ENCODE peak calls at places on chromosomes 11 and 22, in six cellular contexts. One of them, this sample, is unnamed.

GRCh38 chr22:37669586-37669985 is 5.8 kb upstream of the LGALS1 start:
- DNase-seq in A673: no peak
- DNase-seq in epithelial cell of prostate: no peak
- DNase-seq in PC-9: no peak
- DNase-seq in lower lobe of right lung: no peak
- DNase-seq in ovary: no peak
- DNase-seq in this sample: peak

GRCh38 chr11:21806508-21806907 is 386.4 kb upstream of the ANO5 start:
- DNase-seq in A673: no peak
- DNase-seq in epithelial cell of prostate: no peak
- DNase-seq in PC-9: no peak
- DNase-seq in lower lobe of right lung: no peak
- DNase-seq in ovary: no peak
- DNase-seq in this sample: no peak

GRCh38 chr11:78525720-78526119 is 48.9 kb downstream of the NARS2 start:
- DNase-seq in A673: no peak
- DNase-seq in epithelial cell of prostate: no peak
- DNase-seq in PC-9: no peak
- DNase-seq in lower lobe of right lung: no peak
- DNase-seq in ovary: no peak
- DNase-seq in this sample: no peak

GRCh38 chr11:134278356-134278755 is 2.2 kb downstream of the GLB1L3 start:
- DNase-seq in A673: no peak
- DNase-seq in epithelial cell of prostate: no peak
- DNase-seq in PC-9: no peak
- DNase-seq in lower lobe of right lung: no peak
- DNase-seq in ovary: no peak
- DNase-seq in this sample: no peak

GRCh38 chr11:26778000-26778757 is 56.3 kb upstream of the SLC5A12 start:
- DNase-seq in A673: peak
- DNase-seq in epithelial cell of prostate: peak
- DNase-seq in PC-9: no peak
- DNase-seq in lower lobe of right lung: no peak
- DNase-seq in ovary: no peak
- DNase-seq in this sample: peak

GRCh38 chr22:28896611-28897010 is 13.2 kb downstream of the ZNRF3 start:
- DNase-seq in A673: no peak
- DNase-seq in epithelial cell of prostate: no peak
- DNase-seq in PC-9: no peak
- DNase-seq in lower lobe of right lung: no peak
- DNase-seq in ovary: no peak
- DNase-seq in this sample: no peak

GRCh38 chr11:117145393-117145761 is 1.3 kb downstream of the PAFAH1B2 start:
- DNase-seq in A673: peak
- DNase-seq in epithelial cell of prostate: no peak
- DNase-seq in PC-9: peak
- DNase-seq in lower lobe of right lung: no peak
- DNase-seq in ovary: no peak
- DNase-seq in this sample: peak

GRCh38 chr11:67043572-67044329 is 12.9 kb upstream of the RHOD start:
- DNase-seq in A673: no peak
- DNase-seq in epithelial cell of prostate: no peak
- DNase-seq in PC-9: no peak
- DNase-seq in lower lobe of right lung: no peak
- DNase-seq in ovary: no peak
- DNase-seq in this sample: no peak

GRCh38 chr22:19151329-19152191 is 1.5 kb upstream of the GSC2 start:
- DNase-seq in A673: no peak
- DNase-seq in epithelial cell of prostate: no peak
- DNase-seq in PC-9: no peak
- DNase-seq in lower lobe of right lung: no peak
- DNase-seq in ovary: no peak
- DNase-seq in this sample: no peak

GRCh38 chr11:7964873-7965272 is 374 bp downstream of the NLRP10 start:
- DNase-seq in A673: no peak
- DNase-seq in epithelial cell of prostate: no peak
- DNase-seq in PC-9: no peak
- DNase-seq in lower lobe of right lung: no peak
- DNase-seq in ovary: no peak
- DNase-seq in this sample: peak

GRCh38 chr11:128757886-128758612 is 64.2 kb downstream of the FLI1 start:
- DNase-seq in A673: no peak
- DNase-seq in epithelial cell of prostate: no peak
- DNase-seq in PC-9: no peak
- DNase-seq in lower lobe of right lung: no peak
- DNase-seq in ovary: no peak
- DNase-seq in this sample: no peak

GRCh38 chr22:50209893-50210292 is 9.1 kb downstream of the SELENOO start:
- DNase-seq in A673: peak
- DNase-seq in epithelial cell of prostate: no peak
- DNase-seq in PC-9: peak
- DNase-seq in lower lobe of right lung: peak
- DNase-seq in ovary: peak
- DNase-seq in this sample: no peak

GRCh38 chr22:20245577-20246367 is 22.3 kb downstream of the RTN4R start:
- DNase-seq in A673: no peak
- DNase-seq in epithelial cell of prostate: no peak
- DNase-seq in PC-9: no peak
- DNase-seq in lower lobe of right lung: no peak
- DNase-seq in ovary: no peak
- DNase-seq in this sample: no peak

GRCh38 chr22:19576460-19577421 is 52.5 kb upstream of the CLDN5 start:
- DNase-seq in A673: peak
- DNase-seq in epithelial cell of prostate: no peak
- DNase-seq in PC-9: peak
- DNase-seq in lower lobe of right lung: no peak
- DNase-seq in ovary: no peak
- DNase-seq in this sample: peak

DNA sequence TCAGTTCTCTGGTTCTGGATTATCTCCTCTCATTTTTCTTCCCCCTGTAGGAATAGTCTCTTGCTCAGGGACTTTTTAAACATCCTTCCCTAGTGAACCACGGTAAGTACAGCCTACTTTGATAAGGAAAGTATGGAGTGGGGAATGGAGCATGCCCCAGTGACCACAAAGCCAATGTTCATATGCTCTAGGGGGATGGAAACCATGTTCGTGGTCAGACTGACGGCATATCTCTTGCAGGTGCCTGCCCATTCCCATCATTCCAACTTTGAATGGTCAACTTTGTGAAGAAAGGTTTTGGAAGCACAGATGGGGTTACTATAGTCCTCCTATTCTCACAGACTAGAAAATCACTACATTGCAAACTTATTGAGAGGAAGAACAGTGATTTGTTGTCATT is 332.5 kb upstream of the NCAM1 start:
- DNase-seq in A673: no peak
- DNase-seq in epithelial cell of prostate: no peak
- DNase-seq in PC-9: no peak
- DNase-seq in lower lobe of right lung: no peak
- DNase-seq in ovary: no peak
- DNase-seq in this sample: peak
- H3K27ac ChIP-seq in A673: no peak
- H3K27ac ChIP-seq in epithelial cell of prostate: no peak
- H3K27ac ChIP-seq in PC-9: no peak
- H3K27ac ChIP-seq in lower lobe of right lung: no peak
- H3K27ac ChIP-seq in ovary: no peak
- H3K27ac ChIP-seq in this sample: no peak

DNA sequence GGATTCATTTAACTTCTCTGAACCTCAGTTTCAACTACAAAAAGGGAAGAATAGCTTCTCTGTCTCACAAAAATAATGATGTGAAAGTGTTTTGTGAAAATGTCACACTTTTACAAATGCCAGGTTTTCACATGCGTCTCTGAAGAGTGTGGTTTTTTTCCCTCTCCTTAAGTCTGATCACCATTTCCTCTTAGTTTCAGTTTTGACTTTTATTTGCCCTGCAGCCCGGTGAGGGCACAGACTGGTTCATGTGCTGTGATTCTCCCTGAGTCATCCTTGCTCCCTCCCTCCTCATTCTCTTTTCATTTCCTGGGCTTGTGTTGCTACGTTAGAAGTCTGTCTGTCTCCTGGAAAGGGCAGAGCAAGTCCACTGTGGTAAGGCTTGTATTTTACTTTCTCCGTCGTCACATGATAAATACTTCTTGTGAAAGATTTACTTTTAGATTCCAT is 67.8 kb downstream of the BID start:
- DNase-seq in A673: peak
- DNase-seq in epithelial cell of prostate: peak
- DNase-seq in PC-9: peak
- DNase-seq in lower lobe of right lung: no peak
- DNase-seq in ovary: no peak
- DNase-seq in this sample: peak
- H3K27ac ChIP-seq in A673: peak
- H3K27ac ChIP-seq in epithelial cell of prostate: peak
- H3K27ac ChIP-seq in PC-9: peak
- H3K27ac ChIP-seq in lower lobe of right lung: peak
- H3K27ac ChIP-seq in ovary: no peak
- H3K27ac ChIP-seq in this sample: peak

GRCh38 chr11:120331301-120331966 is 4.8 kb upstream of the ARHGEF12 start:
- DNase-seq in A673: peak
- DNase-seq in epithelial cell of prostate: peak
- DNase-seq in PC-9: peak
- DNase-seq in lower lobe of right lung: no peak
- DNase-seq in ovary: no peak
- DNase-seq in this sample: peak
- H3K27ac ChIP-seq in A673: no peak
- H3K27ac ChIP-seq in epithelial cell of prostate: peak
- H3K27ac ChIP-seq in PC-9: peak
- H3K27ac ChIP-seq in lower lobe of right lung: no peak
- H3K27ac ChIP-seq in ovary: no peak
- H3K27ac ChIP-seq in this sample: peak

GRCh38 chr11:86888164-86888977 is 66.8 kb downstream of the FZD4 start:
- DNase-seq in A673: no peak
- DNase-seq in epithelial cell of prostate: no peak
- DNase-seq in PC-9: no peak
- DNase-seq in lower lobe of right lung: no peak
- DNase-seq in ovary: no peak
- DNase-seq in this sample: peak

GRCh38 chr11:86893235-86893634 is 62.0 kb downstream of the FZD4 start:
- DNase-seq in A673: no peak
- DNase-seq in epithelial cell of prostate: no peak
- DNase-seq in PC-9: no peak
- DNase-seq in lower lobe of right lung: no peak
- DNase-seq in ovary: no peak
- DNase-seq in this sample: no peak

GRCh38 chr11:86891020-86891419 is 64.2 kb downstream of the FZD4 start:
- DNase-seq in A673: no peak
- DNase-seq in epithelial cell of prostate: no peak
- DNase-seq in PC-9: no peak
- DNase-seq in lower lobe of right lung: no peak
- DNase-seq in ovary: no peak
- DNase-seq in this sample: no peak

GRCh38 chr11:86888978-86889341 is 66.2 kb downstream of the FZD4 start:
- DNase-seq in A673: no peak
- DNase-seq in epithelial cell of prostate: no peak
- DNase-seq in PC-9: no peak
- DNase-seq in lower lobe of right lung: no peak
- DNase-seq in ovary: no peak
- DNase-seq in this sample: no peak
- H3K27ac ChIP-seq in A673: no peak
- H3K27ac ChIP-seq in epithelial cell of prostate: no peak
- H3K27ac ChIP-seq in PC-9: no peak
- H3K27ac ChIP-seq in lower lobe of right lung: no peak
- H3K27ac ChIP-seq in ovary: no peak
- H3K27ac ChIP-seq in this sample: no peak

GRCh38 chr11:9804414-9804902 is 140.6 kb downstream of the SWAP70 start:
- DNase-seq in A673: no peak
- DNase-seq in epithelial cell of prostate: no peak
- DNase-seq in PC-9: no peak
- DNase-seq in lower lobe of right lung: no peak
- DNase-seq in ovary: no peak
- DNase-seq in this sample: no peak

GRCh38 chr11:9803685-9804413 is 140.0 kb downstream of the SWAP70 start:
- DNase-seq in A673: no peak
- DNase-seq in epithelial cell of prostate: no peak
- DNase-seq in PC-9: no peak
- DNase-seq in lower lobe of right lung: no peak
- DNase-seq in ovary: no peak
- DNase-seq in this sample: peak

GRCh38 chr11:9799901-9800300 is 136.0 kb downstream of the SWAP70 start:
- DNase-seq in A673: no peak
- DNase-seq in epithelial cell of prostate: no peak
- DNase-seq in PC-9: no peak
- DNase-seq in lower lobe of right lung: no peak
- DNase-seq in ovary: no peak
- DNase-seq in this sample: no peak

GRCh38 chr11:9806946-9807687 is 143.2 kb downstream of the SWAP70 start:
- DNase-seq in A673: no peak
- DNase-seq in epithelial cell of prostate: no peak
- DNase-seq in PC-9: no peak
- DNase-seq in lower lobe of right lung: no peak
- DNase-seq in ovary: no peak
- DNase-seq in this sample: no peak

DNA sequence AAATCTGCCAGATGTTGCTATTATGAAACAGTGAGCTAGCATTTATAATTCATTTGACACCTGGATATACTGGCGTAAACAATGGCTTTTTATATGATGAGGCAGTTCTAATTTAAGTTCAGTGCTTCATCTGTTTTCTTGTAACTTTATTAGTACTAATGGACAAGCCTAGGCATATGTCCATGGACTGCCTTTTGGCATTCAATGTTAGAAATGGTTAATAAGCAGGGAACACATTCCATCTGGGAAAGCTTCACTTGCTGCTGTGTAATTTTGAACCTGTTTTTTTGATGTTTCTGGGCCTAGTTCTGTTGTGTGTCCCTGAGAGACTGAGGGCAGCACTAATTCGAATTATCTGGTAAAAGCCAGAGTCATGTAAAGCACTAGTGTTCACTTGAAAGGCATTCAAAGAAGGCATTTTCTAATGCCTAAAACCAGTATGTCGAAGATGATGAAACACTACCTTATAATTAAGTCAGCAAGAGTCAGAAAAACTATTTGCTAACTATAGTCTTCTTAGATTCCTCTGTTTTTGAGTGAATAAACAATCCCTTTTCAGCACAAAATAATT is 138.5 kb downstream of the SWAP70 start:
- DNase-seq in A673: peak
- DNase-seq in epithelial cell of prostate: peak
- DNase-seq in PC-9: peak
- DNase-seq in lower lobe of right lung: no peak
- DNase-seq in ovary: no peak
- DNase-seq in this sample: peak
- H3K27ac ChIP-seq in A673: peak
- H3K27ac ChIP-seq in epithelial cell of prostate: peak
- H3K27ac ChIP-seq in PC-9: peak
- H3K27ac ChIP-seq in lower lobe of right lung: no peak
- H3K27ac ChIP-seq in ovary: no peak
- H3K27ac ChIP-seq in this sample: peak